ENCODE peak calls at places on chromosome 16, in four cellular contexts. Q is GM12878, P is H1, O is NT2/D1. S is an unnamed sample.

GRCh38 chr16:65641693-65642289 is 519.9 kb upstream of the CDH11 start:
- DNase-seq in P (no peak), O (no peak), Q (no peak), S (no peak)

GRCh38 chr16:58829096-58829495 is 95.0 kb upstream of the GOT2 start:
- DNase-seq in O (no peak), Q (no peak), P (no peak), S (no peak)

GRCh38 chr16:68592466-68593337 is 52.4 kb upstream of the CDH3 start:
- DNase-seq in P (no peak), Q (no peak), O (no peak), S (no peak)

GRCh38 chr16:68470461-68471150 is 22.3 kb upstream of the SMPD3 start:
- DNase-seq in O (no peak), Q (peak), P (no peak), S (no peak)

GRCh38 chr16:29852654-29853053 is 10.4 kb downstream of the CDIPT start:
- DNase-seq in P (no peak), Q (no peak), O (no peak), S (no peak)

GRCh38 chr16:51500306-51500705 is 349.2 kb upstream of the SALL1 start:
- DNase-seq in P (no peak), Q (no peak), O (no peak), S (no peak)

GRCh38 chr16:57335361-57335760 is 23.2 kb upstream of the CCL22 start:
- DNase-seq in O (no peak), P (no peak), Q (no peak), S (no peak)

GRCh38 chr16:27241658-27242057 is 26.9 kb downstream of the NSMCE1 start:
- DNase-seq in Q (no peak), P (no peak), O (no peak), S (no peak)

GRCh38 chr16:31487720-31488629 is 5.1 kb downstream of the SLC5A2 start:
- DNase-seq in P (peak), Q (no peak), O (no peak), S (no peak)

GRCh38 chr16:3207086-3207953 is 19.3 kb downstream of the OR1F1 start:
- DNase-seq in O (no peak), P (no peak), Q (no peak), S (no peak)

GRCh38 chr16:73183678-73184092 is 135.8 kb upstream of the ZFHX3 start:
- DNase-seq in P (no peak), O (no peak), Q (no peak), S (no peak)
- TF ChIP-seq SUZ12 in P (no peak), O (no peak), Q (no peak), S (no peak)

GRCh38 chr16:47905771-47906170 is 250.0 kb downstream of the ABCC12 start:
- DNase-seq in O (no peak), P (no peak), Q (no peak), S (no peak)
- TF ChIP-seq SUZ12 in O (no peak), P (no peak), Q (no peak), S (no peak)

GRCh38 chr16:11100239-11100750 is 155.7 kb downstream of the SOCS1 start:
- DNase-seq in P (peak), Q (peak), O (peak), S (peak)
- TF ChIP-seq SUZ12 in P (no peak), Q (no peak), O (no peak), S (no peak)

DNA sequence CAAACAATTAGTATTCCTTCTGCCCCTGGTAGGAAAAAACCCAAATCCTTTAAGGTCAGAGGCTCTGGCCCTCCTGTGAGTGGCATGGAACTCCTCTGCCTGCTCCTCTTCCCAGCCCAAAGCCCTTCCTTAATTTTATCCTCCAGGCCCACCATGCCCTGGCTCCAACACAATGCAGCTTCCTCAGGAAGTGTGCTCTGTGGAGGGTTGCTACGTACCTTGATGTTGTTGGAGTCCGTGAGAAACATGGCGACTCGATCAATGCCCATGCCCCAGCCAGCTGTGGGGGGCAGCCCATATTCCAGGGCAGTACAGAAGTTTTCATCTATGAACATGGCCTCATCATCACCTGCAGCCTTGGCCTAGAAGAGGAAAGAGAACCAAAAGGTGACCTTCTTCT is 5.3 kb upstream of the ADAT1 start:
- DNase-seq in Q (no peak), P (no peak), O (no peak), S (no peak)
- TF ChIP-seq SUZ12 in Q (no peak), P (no peak), O (no peak), S (no peak)